ENCODE peak calls at places on chromosomes 5 and 9, in six cellular contexts. K is tibial artery, B is HCT116, L is thoracic aorta, S is tibial nerve, V is PC-3. T is an unnamed sample.

GRCh38 chr5:142568271-142568995 is 117.5 kb downstream of the FGF1 start:
- DNase-seq in V (no peak), S (peak; percentile 18), L (no peak), K (peak; percentile 84), B (no peak), T (no peak)

GRCh38 chr9:125407974-125408900 is 146.6 kb downstream of the GAPVD1 start:
- DNase-seq in S (peak; percentile 68), V (peak; percentile 72), K (peak; percentile 80), L (no peak), B (no peak), T (peak; percentile 73)

GRCh38 chr9:137791947-137792346 is 85.6 kb upstream of the CACNA1B start:
- DNase-seq in K (no peak), L (no peak), B (no peak), S (no peak), V (no peak), T (no peak)

GRCh38 chr5:124439609-124440008 is 306.8 kb downstream of the ZNF608 start:
- DNase-seq in L (no peak), K (no peak), S (no peak), V (no peak), B (no peak), T (no peak)

GRCh38 chr5:149618581-149619248 is 37.4 kb downstream of the ARHGEF37 start:
- DNase-seq in B (peak; percentile 47), L (no peak), K (no peak), V (peak; percentile 91), S (no peak), T (peak; percentile 17)

GRCh38 chr5:178527458-178528307 is 62.5 kb downstream of the COL23A1 start:
- DNase-seq in K (peak; percentile 58), B (no peak), V (no peak), L (no peak), S (no peak), T (no peak)

GRCh38 chr9:77495834-77496671 is 152.1 kb downstream of the GNA14 start:
- DNase-seq in B (no peak), K (no peak), V (peak; percentile 79), S (no peak), L (no peak), T (no peak)

GRCh38 chr5:173873296-173873922 is 14.7 kb upstream of the CPEB4 start:
- DNase-seq in B (no peak), L (no peak), S (no peak), K (no peak), V (no peak), T (no peak)

GRCh38 chr9:70616401-70617010 is 202.0 kb upstream of the KLF9 start:
- DNase-seq in L (no peak), B (no peak), V (no peak), S (no peak), K (no peak), T (no peak)

GRCh38 chr9:6944896-6945295 is 187.1 kb downstream of the KDM4C start:
- DNase-seq in B (no peak), V (peak; percentile 79), S (no peak), L (no peak), K (no peak), T (no peak)

GRCh38 chr5:10366310-10367297 is 13.1 kb downstream of the MARCHF6 start:
- DNase-seq in V (peak; percentile 92), L (no peak), K (no peak), B (no peak), S (no peak), T (no peak)

GRCh38 chr5:57855831-57856230 is 373.2 kb upstream of the ACTBL2 start:
- DNase-seq in B (no peak), V (no peak), L (no peak), S (no peak), K (no peak), T (no peak)

GRCh38 chr5:110865400-110866094 is 126.7 kb downstream of the SLC25A46 start:
- DNase-seq in B (peak; percentile 22), K (no peak), V (peak; percentile 68), S (no peak), L (no peak), T (no peak)

GRCh38 chr9:105822814-105823213 is 128.5 kb downstream of the TMEM38B start:
- DNase-seq in B (no peak), K (no peak), L (no peak), V (no peak), S (no peak), T (no peak)

GRCh38 chr9:88923653-88924284 is 67.5 kb upstream of the S1PR3 start:
- DNase-seq in L (no peak), B (no peak), S (no peak), V (no peak), K (no peak), T (peak; percentile 18)

GRCh38 chr9:71355884-71356283 is 234.5 kb upstream of the TRPM3 start:
- DNase-seq in K (no peak), V (no peak), L (no peak), B (peak; percentile 3), S (no peak), T (no peak)

GRCh38 chr5:142506046-142506445 is 179.8 kb downstream of the FGF1 start:
- DNase-seq in V (peak; percentile 15), L (no peak), S (no peak), K (no peak), B (no peak), T (no peak)

GRCh38 chr5:139495644-139496435 is 13.3 kb upstream of the STING1 start:
- DNase-seq in L (no peak), S (no peak), B (no peak), V (peak; percentile 77), K (no peak), T (no peak)

GRCh38 chr5:164002653-164003052 is 497.2 kb downstream of the MAT2B start:
- DNase-seq in V (no peak), L (no peak), B (no peak), K (no peak), S (no peak), T (no peak)

GRCh38 chr9:114879165-114879564 is 51.2 kb downstream of the TNFSF8 start:
- DNase-seq in S (no peak), K (no peak), B (no peak), L (no peak), V (no peak), T (no peak)

GRCh38 chr5:122078116-122078865 is at the start of gene LOX:
- DNase-seq in K (peak; percentile 95), L (peak; percentile 64), S (peak; percentile 80), V (peak; percentile 54), B (no peak), T (no peak)

GRCh38 chr5:72076901-72077300 is 30.4 kb upstream of the MAP1B start:
- DNase-seq in B (no peak), S (no peak), L (no peak), K (no peak), V (no peak), T (no peak)

GRCh38 chr5:140114341-140115185 is 654 bp downstream of the PURA start:
- DNase-seq in S (peak; percentile 20), L (no peak), K (peak; percentile 82), V (peak; percentile 62), B (no peak), T (peak; percentile 51)

GRCh38 chr9:13569706-13570423 is 290.4 kb upstream of the MPDZ start:
- DNase-seq in S (no peak), K (no peak), B (no peak), V (no peak), L (no peak), T (no peak)
- H3K27ac ChIP-seq in S (peak overlapping the region; percentile 85), K (peak overlapping the region; percentile 88), B (no peak overlapping the region), V (no peak overlapping the region), L (peak overlapping the region; percentile 84), T (no peak overlapping the region)

GRCh38 chr9:82011133-82011532 is 22.6 kb downstream of the SPATA31D1 start:
- DNase-seq in L (no peak), V (no peak), S (no peak), B (no peak), K (no peak), T (no peak)

GRCh38 chr9:82010711-82011110 is 22.1 kb downstream of the SPATA31D1 start:
- DNase-seq in V (peak; percentile 8), L (no peak), S (no peak), B (no peak), K (no peak), T (no peak)

DNA sequence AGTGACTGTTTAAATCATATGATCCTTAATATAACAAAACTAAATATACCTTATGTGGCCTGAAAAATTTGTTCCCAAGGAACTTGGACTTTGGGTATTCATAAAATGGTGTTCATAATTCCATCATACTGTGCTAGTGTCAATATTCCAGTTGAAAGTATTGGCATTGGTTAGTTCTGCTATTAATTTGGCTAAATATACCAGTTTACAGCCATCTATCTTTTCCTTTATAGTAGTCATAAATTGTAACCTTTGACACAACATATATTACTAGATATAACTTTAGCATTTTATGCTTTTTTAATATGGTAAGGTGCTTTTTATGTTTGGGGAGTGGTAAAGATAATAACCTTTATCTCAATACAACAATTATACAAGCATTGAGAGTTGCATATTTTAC is 23.7 kb downstream of the SPATA31D1 start:
- DNase-seq in K (no peak), L (no peak), S (no peak), V (no peak), B (no peak), T (no peak)
- H3K4me1 ChIP-seq in K (no peaks in the 10 kb centered on the region), L (no peaks in the 10 kb centered on the region), S (no peaks in the 10 kb centered on the region), V (no peaks in the 10 kb centered on the region), B (no peaks in the 10 kb centered on the region), T (no peaks in the 10 kb centered on the region)

GRCh38 chr9:73143606-73144328 is 7.9 kb upstream of the ANXA1 start:
- DNase-seq in L (no peak), V (peak; percentile 92), B (peak; percentile 68), K (no peak), S (no peak), T (no peak)
- H3K27ac ChIP-seq in L (no peak overlapping the region), V (peak overlapping the region; percentile 50), B (peak overlapping the region; percentile 54), K (peak overlapping the region; percentile 36), S (peak overlapping the region; percentile 34), T (no peak overlapping the region)

GRCh38 chr9:127832248-127832647 is 22.2 kb downstream of the ENG start:
- DNase-seq in V (no peak), B (no peak), S (no peak), K (peak; percentile 71), L (no peak), T (no peak)
- H3K4me1 ChIP-seq in V (peaks cover 3% of the 10 kb centered on the region), B (peaks cover 12% of the 10 kb centered on the region), S (peaks cover 63% of the 10 kb centered on the region), K (peaks cover 40% of the 10 kb centered on the region), L (peaks cover 66% of the 10 kb centered on the region), T (no peaks in the 10 kb centered on the region)

GRCh38 chr5:113053614-113054013 is 77.0 kb downstream of the DCP2 start:
- DNase-seq in L (no peak), V (no peak), S (no peak), K (no peak), B (no peak), T (no peak)

GRCh38 chr5:113048931-113049330 is 72.3 kb downstream of the DCP2 start:
- DNase-seq in S (no peak), L (no peak), K (no peak), V (no peak), B (no peak), T (no peak)

GRCh38 chr5:113047733-113048652 is 71.4 kb downstream of the DCP2 start:
- DNase-seq in S (no peak), L (no peak), K (no peak), V (no peak), B (no peak), T (no peak)

GRCh38 chr5:113052041-113052795 is 75.6 kb downstream of the DCP2 start:
- DNase-seq in L (no peak), S (no peak), K (no peak), B (no peak), V (no peak), T (no peak)

GRCh38 chr5:113050606-113051391 is 74.2 kb downstream of the DCP2 start:
- DNase-seq in V (peak; percentile 73), L (no peak), K (peak; percentile 56), B (no peak), S (peak; percentile 27), T (no peak)
- H3K27ac ChIP-seq in V (peak overlapping the region; percentile 77), L (no peak overlapping the region), K (no peak overlapping the region), B (no peak overlapping the region), S (peak overlapping the region; percentile 55), T (no peak overlapping the region)

GRCh38 chr5:135246605-135246922 is 152.5 kb downstream of the MACROH2A1 start:
- DNase-seq in K (no peak), L (no peak), S (no peak), B (no peak), V (no peak), T (no peak)
- H3K4me1 ChIP-seq in K (peaks cover 44% of the 10 kb centered on the region), L (peaks cover 34% of the 10 kb centered on the region), S (no peaks in the 10 kb centered on the region), B (peaks cover 39% of the 10 kb centered on the region), V (peaks cover 51% of the 10 kb centered on the region), T (no peaks in the 10 kb centered on the region)